ENCODE peak calls at places on chromosomes 12 and 14, in six cellular contexts. N, L, A, R, J and Y are unnamed samples.

GRCh38 chr14:23514009-23514962 is 37.3 kb downstream of the ZFHX2 start:
- DNase-seq in N (no peak), L (no peak), A (no peak), R (no peak), J (no peak), Y (no peak)

GRCh38 chr12:88334271-88334670 is 192.2 kb downstream of the TMTC3 start:
- DNase-seq in N (peak), L (no peak), A (no peak), R (peak), J (no peak), Y (no peak)

GRCh38 chr12:52005903-52006703 is 643 bp upstream of the TAMALIN start:
- DNase-seq in N (peak), L (peak), A (peak), R (no peak), J (peak), Y (no peak)

GRCh38 chr12:63319936-63320633 is 169.1 kb upstream of the AVPR1A start:
- DNase-seq in N (no peak), L (no peak), A (no peak), R (no peak), J (no peak), Y (no peak)

GRCh38 chr12:1719139-1719538 is 28.3 kb downstream of the ADIPOR2 start:
- DNase-seq in N (no peak), L (no peak), A (no peak), R (no peak), J (no peak), Y (no peak)

GRCh38 chr14:71324767-71325272 is 417.6 kb downstream of the PCNX1 start:
- DNase-seq in N (no peak), L (no peak), A (no peak), R (peak), J (no peak), Y (no peak)

GRCh38 chr14:50263321-50263720 is 31.9 kb upstream of the SOS2 start:
- DNase-seq in N (no peak), L (no peak), A (no peak), R (no peak), J (no peak), Y (no peak)

GRCh38 chr12:96327346-96327745 is 72.9 kb downstream of the CDK17 start:
- DNase-seq in N (no peak), L (no peak), A (no peak), R (no peak), J (no peak), Y (no peak)

GRCh38 chr12:55736780-55737580 is 5.9 kb upstream of the GDF11 start:
- DNase-seq in N (peak), L (peak), A (no peak), R (peak), J (peak), Y (no peak)

GRCh38 chr12:22333186-22333745 is 1.2 kb downstream of the ST8SIA1 start:
- DNase-seq in N (no peak), L (no peak), A (no peak), R (peak), J (peak), Y (no peak)

GRCh38 chr14:81406863-81407262 is 6.7 kb upstream of the STON2 start:
- DNase-seq in N (peak), L (no peak), A (peak), R (no peak), J (no peak), Y (no peak)

GRCh38 chr12:63805704-63806672 is 26.3 kb downstream of the RXYLT1 start:
- DNase-seq in N (no peak), L (no peak), A (no peak), R (no peak), J (no peak), Y (no peak)

GRCh38 chr14:74239848-74240793 is 872 bp downstream of the VSX2 start:
- DNase-seq in N (no peak), L (no peak), A (no peak), R (no peak), J (no peak), Y (no peak)

GRCh38 chr14:89534896-89535615 is 118.0 kb upstream of the FOXN3 start:
- DNase-seq in N (no peak), L (no peak), A (no peak), R (no peak), J (no peak), Y (peak)

GRCh38 chr12:54585243-54585642 is 3.2 kb downstream of the PPP1R1A start:
- DNase-seq in N (no peak), L (no peak), A (no peak), R (no peak), J (no peak), Y (no peak)

GRCh38 chr14:100317389-100317788 is 5.8 kb upstream of the SLC25A47 start:
- DNase-seq in N (no peak), L (no peak), A (no peak), R (no peak), J (no peak), Y (no peak)

GRCh38 chr14:104822821-104823615 is 22.1 kb downstream of the ZBTB42 start:
- DNase-seq in N (peak), L (no peak), A (no peak), R (no peak), J (no peak), Y (no peak)

GRCh38 chr14:91669867-91670266 is 62.0 kb downstream of the CATSPERB start:
- DNase-seq in N (no peak), L (no peak), A (no peak), R (no peak), J (no peak), Y (no peak)

GRCh38 chr12:15130521-15130920 is 90.7 kb downstream of the RERG start:
- DNase-seq in N (no peak), L (no peak), A (no peak), R (no peak), J (no peak), Y (no peak)

GRCh38 chr12:3035171-3035570 is 42.0 kb upstream of the TSPAN9 start:
- DNase-seq in N (no peak), L (no peak), A (no peak), R (no peak), J (no peak), Y (no peak)

GRCh38 chr12:51888316-51889215 is 663 bp downstream of the ANKRD33 start:
- DNase-seq in N (no peak), L (no peak), A (no peak), R (no peak), J (no peak), Y (no peak)

GRCh38 chr12:122834921-122835692 is at the start of gene HIP1R:
- DNase-seq in N (no peak), L (peak), A (no peak), R (no peak), J (peak), Y (no peak)

GRCh38 chr14:77593501-77593911 is 22.9 kb downstream of the SPTLC2 start:
- DNase-seq in N (no peak), L (no peak), A (no peak), R (peak), J (no peak), Y (no peak)

GRCh38 chr12:43318002-43318401 is 234.0 kb downstream of the ADAMTS20 start:
- DNase-seq in N (no peak), L (no peak), A (no peak), R (no peak), J (no peak), Y (no peak)

GRCh38 chr12:4615667-4616066 is 33.2 kb downstream of the AKAP3 start:
- DNase-seq in N (no peak), L (no peak), A (no peak), R (no peak), J (no peak), Y (peak)

GRCh38 chr12:66879392-66879791 is 200.5 kb upstream of the GRIP1 start:
- DNase-seq in N (no peak), L (no peak), A (no peak), R (no peak), J (no peak), Y (no peak)

GRCh38 chr12:19064713-19065112 is 64.8 kb upstream of the PLEKHA5 start:
- DNase-seq in N (no peak), L (no peak), A (no peak), R (no peak), J (no peak), Y (no peak)